ENCODE peak calls at places on chromosomes 13 and 19, in five cellular contexts. One of them, this sample, is unnamed.

GRCh38 chr13:41613984-41614581 is 156.7 kb downstream of the RGCC start:
- DNase-seq in lower leg skin: no peak
- DNase-seq in ovary: peak
- DNase-seq in stomach: no peak
- DNase-seq in sigmoid colon: peak
- DNase-seq in this sample: no peak

GRCh38 chr19:17749912-17750317 is 1.4 kb upstream of the FCHO1 start:
- DNase-seq in lower leg skin: no peak
- DNase-seq in ovary: no peak
- DNase-seq in stomach: no peak
- DNase-seq in sigmoid colon: no peak
- DNase-seq in this sample: no peak

GRCh38 chr19:56994251-56995017 is 125.4 kb upstream of the USP29 start:
- DNase-seq in lower leg skin: no peak
- DNase-seq in ovary: peak
- DNase-seq in stomach: no peak
- DNase-seq in sigmoid colon: no peak
- DNase-seq in this sample: no peak

GRCh38 chr13:51006067-51006800 is 96.6 kb downstream of the RNASEH2B start:
- DNase-seq in lower leg skin: no peak
- DNase-seq in ovary: no peak
- DNase-seq in stomach: no peak
- DNase-seq in sigmoid colon: no peak
- DNase-seq in this sample: no peak

GRCh38 chr19:42362891-42363440 is 27.1 kb downstream of the CNFN start:
- DNase-seq in lower leg skin: no peak
- DNase-seq in ovary: no peak
- DNase-seq in stomach: no peak
- DNase-seq in sigmoid colon: no peak
- DNase-seq in this sample: no peak

GRCh38 chr19:15437355-15438123 is 12.2 kb downstream of the WIZ start:
- DNase-seq in lower leg skin: no peak
- DNase-seq in ovary: peak
- DNase-seq in stomach: peak
- DNase-seq in sigmoid colon: no peak
- DNase-seq in this sample: no peak

GRCh38 chr13:24216176-24216575 is 55.7 kb downstream of the SPATA13 start:
- DNase-seq in lower leg skin: no peak
- DNase-seq in ovary: no peak
- DNase-seq in stomach: no peak
- DNase-seq in sigmoid colon: no peak
- DNase-seq in this sample: no peak

GRCh38 chr13:27194895-27195764 is 23.5 kb upstream of the USP12 start:
- DNase-seq in lower leg skin: peak
- DNase-seq in ovary: no peak
- DNase-seq in stomach: no peak
- DNase-seq in sigmoid colon: no peak
- DNase-seq in this sample: peak

GRCh38 chr13:49784886-49785570 is 7.5 kb downstream of the KPNA3 start:
- DNase-seq in lower leg skin: no peak
- DNase-seq in ovary: no peak
- DNase-seq in stomach: no peak
- DNase-seq in sigmoid colon: no peak
- DNase-seq in this sample: no peak

GRCh38 chr13:98571955-98572662 is 4.8 kb downstream of the STK24 start:
- DNase-seq in lower leg skin: no peak
- DNase-seq in ovary: no peak
- DNase-seq in stomach: no peak
- DNase-seq in sigmoid colon: no peak
- DNase-seq in this sample: no peak
- TF ChIP-seq POLR2A in lower leg skin: no peak
- TF ChIP-seq POLR2A in ovary: no peak
- TF ChIP-seq POLR2A in stomach: no peak
- TF ChIP-seq POLR2A in sigmoid colon: no peak
- TF ChIP-seq POLR2A in this sample: no peak

DNA sequence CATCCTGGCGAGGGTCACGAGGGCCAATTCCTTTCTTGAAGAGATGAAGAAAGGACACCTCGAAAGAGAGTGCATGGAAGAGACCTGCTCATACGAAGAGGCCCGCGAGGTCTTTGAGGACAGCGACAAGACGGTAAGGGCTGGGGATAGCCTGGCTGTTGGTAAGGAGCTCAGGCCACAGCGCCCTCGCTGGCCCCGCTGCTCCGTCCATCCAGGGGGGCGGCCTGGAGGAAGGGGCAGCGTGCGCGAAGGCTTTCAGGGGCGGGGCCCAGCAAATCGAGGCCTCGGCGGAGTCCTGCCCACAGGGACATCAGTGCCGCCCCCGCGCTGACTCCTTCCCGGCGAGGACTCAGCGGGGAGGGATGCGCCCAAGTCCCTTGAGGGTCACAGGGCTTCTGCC is 6.9 kb downstream of the F10 start:
- DNase-seq in lower leg skin: peak
- DNase-seq in ovary: no peak
- DNase-seq in stomach: no peak
- DNase-seq in sigmoid colon: no peak
- DNase-seq in this sample: no peak
- TF ChIP-seq POLR2A in lower leg skin: no peak
- TF ChIP-seq POLR2A in ovary: no peak
- TF ChIP-seq POLR2A in stomach: no peak
- TF ChIP-seq POLR2A in sigmoid colon: no peak
- TF ChIP-seq POLR2A in this sample: no peak

DNA sequence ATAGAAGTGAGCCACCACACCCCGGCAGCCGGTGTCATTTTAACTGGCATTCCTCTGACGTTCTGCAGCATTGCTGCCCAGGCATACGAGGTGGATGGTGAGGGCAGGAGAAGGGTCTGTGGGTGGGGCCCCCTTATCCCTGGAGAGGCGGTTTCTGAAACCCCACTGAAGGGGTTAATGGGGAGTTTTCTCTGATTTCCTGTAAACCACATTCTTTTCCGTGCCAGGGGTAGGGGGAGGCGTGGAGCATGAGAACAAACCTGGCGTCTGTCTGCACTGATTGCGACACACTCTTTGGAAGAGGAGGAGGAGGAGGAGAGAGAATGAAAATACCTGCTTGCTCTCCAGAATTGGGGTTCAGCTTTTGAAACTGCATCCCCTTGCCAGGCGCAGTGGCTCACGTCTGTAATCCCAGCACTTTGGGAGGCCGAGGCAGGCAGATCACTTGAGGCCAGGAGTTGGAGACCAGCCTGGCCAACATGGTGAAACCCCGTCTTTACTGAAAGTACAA is 2.7 kb upstream of the C3 start:
- DNase-seq in lower leg skin: no peak
- DNase-seq in ovary: peak
- DNase-seq in stomach: no peak
- DNase-seq in sigmoid colon: peak
- DNase-seq in this sample: no peak
- TF ChIP-seq POLR2A in lower leg skin: no peak
- TF ChIP-seq POLR2A in ovary: peak
- TF ChIP-seq POLR2A in stomach: no peak
- TF ChIP-seq POLR2A in sigmoid colon: no peak
- TF ChIP-seq POLR2A in this sample: no peak

GRCh38 chr19:6752257-6753177 is 13.0 kb downstream of the TRIP10 start:
- DNase-seq in lower leg skin: peak
- DNase-seq in ovary: peak
- DNase-seq in stomach: no peak
- DNase-seq in sigmoid colon: no peak
- DNase-seq in this sample: no peak
- TF ChIP-seq POLR2A in lower leg skin: no peak
- TF ChIP-seq POLR2A in ovary: no peak
- TF ChIP-seq POLR2A in stomach: no peak
- TF ChIP-seq POLR2A in sigmoid colon: no peak
- TF ChIP-seq POLR2A in this sample: no peak

DNA sequence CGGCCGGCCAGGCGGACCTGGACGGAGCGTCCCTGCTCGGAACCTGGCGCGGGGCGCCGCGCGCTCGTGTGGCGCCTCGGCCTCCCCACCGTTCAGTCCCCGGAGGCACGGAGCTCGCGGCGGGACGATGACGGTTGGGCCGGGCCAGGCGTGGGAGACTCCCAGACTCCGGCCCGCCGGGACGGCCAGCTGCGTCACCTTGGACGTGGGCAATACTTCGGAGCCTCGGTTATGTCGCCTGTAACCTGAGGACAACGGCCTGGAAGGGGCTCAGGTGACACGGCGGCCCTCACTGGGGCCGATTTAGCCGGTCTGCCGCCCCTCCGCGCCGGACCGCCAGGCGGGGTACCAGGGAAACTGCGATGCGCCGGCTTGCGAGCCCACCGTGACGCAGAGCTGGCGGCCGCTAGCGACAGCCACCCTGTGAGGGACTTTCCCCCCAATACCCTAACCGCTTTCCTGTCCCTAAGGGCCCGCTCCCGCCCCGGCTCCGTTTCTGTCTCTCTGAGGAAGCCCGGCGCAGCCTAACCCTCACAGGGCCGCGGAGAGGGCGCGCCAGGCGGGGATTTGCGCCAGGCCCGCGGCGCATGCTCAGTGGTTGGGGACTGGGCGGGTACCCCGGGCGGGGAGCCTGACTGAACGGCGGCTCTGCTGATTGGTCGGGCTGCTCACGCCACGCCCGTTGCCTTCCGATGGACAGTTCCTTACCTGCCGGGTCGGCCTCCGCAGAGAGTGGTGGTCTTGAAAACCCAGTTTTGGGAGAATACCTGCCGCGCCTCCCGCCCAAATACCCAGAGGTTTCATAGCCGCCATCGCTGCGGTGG is 109.5 kb upstream of the DOCK9 start:
- DNase-seq in lower leg skin: peak
- DNase-seq in ovary: peak
- DNase-seq in stomach: peak
- DNase-seq in sigmoid colon: peak
- DNase-seq in this sample: peak
- TF ChIP-seq POLR2A in lower leg skin: no peak
- TF ChIP-seq POLR2A in ovary: peak
- TF ChIP-seq POLR2A in stomach: no peak
- TF ChIP-seq POLR2A in sigmoid colon: peak
- TF ChIP-seq POLR2A in this sample: peak

GRCh38 chr19:51329411-51329810 is 12.5 kb downstream of the VSIG10L start:
- DNase-seq in lower leg skin: no peak
- DNase-seq in ovary: no peak
- DNase-seq in stomach: no peak
- DNase-seq in sigmoid colon: no peak
- DNase-seq in this sample: no peak

GRCh38 chr19:51325161-51325979 is 13.9 kb downstream of the IGLON5 start:
- DNase-seq in lower leg skin: no peak
- DNase-seq in ovary: no peak
- DNase-seq in stomach: no peak
- DNase-seq in sigmoid colon: no peak
- DNase-seq in this sample: no peak

GRCh38 chr19:51326216-51327065 is 15.0 kb downstream of the IGLON5 start:
- DNase-seq in lower leg skin: no peak
- DNase-seq in ovary: no peak
- DNase-seq in stomach: no peak
- DNase-seq in sigmoid colon: no peak
- DNase-seq in this sample: no peak

GRCh38 chr19:51330366-51330765 is 11.6 kb downstream of the VSIG10L start:
- DNase-seq in lower leg skin: no peak
- DNase-seq in ovary: no peak
- DNase-seq in stomach: no peak
- DNase-seq in sigmoid colon: no peak
- DNase-seq in this sample: no peak

DNA sequence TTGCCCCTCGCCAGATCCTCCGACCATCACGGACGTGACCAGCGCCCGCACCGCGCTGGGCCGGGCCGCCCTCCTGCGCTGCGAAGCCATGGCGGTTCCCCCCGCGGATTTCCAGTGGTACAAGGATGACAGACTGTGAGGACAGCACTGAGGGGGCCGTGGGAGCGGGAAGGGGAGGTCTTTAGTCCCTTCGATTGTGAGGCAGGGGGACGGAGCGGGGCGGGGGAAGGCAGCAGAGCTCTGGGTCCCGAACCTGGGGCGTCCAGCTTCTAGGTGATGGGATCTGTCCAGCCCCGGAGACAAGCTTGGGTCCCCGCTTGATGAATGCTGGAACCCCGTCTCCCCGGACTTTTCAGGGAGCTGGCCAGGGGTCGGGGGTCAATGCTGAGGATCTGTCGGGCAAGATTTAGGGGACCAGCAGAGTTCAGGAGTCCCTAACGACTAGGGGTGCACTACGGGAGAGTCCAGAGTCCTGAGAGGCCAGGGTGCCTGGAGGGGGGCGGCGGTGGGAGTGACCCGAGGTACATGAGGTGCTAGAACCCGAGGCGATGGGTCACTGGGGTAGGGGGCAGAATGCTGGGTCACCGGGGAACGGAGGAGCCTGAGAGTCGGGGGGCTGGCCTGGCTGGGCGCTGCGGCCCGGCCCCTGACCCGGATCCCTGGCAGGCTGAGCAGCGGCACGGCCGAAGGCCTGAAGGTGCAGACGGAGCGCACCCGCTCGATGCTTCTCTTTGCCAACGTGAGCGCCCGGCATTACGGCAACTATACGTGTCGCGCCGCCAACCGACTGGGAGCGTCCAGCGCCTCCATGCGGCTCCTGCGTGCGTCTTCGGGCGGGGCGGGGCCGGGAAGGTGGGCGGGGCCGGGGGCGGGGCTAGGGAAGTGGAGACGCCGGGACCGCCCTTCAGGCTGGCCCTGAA is 14.6 kb downstream of the VSIG10L start:
- DNase-seq in lower leg skin: no peak
- DNase-seq in ovary: no peak
- DNase-seq in stomach: peak
- DNase-seq in sigmoid colon: no peak
- DNase-seq in this sample: no peak
- TF ChIP-seq POLR2A in lower leg skin: no peak
- TF ChIP-seq POLR2A in ovary: no peak
- TF ChIP-seq POLR2A in stomach: no peak
- TF ChIP-seq POLR2A in sigmoid colon: no peak
- TF ChIP-seq POLR2A in this sample: no peak

GRCh38 chr19:4866595-4867424 is 657 bp downstream of the PLIN3 start:
- DNase-seq in lower leg skin: peak
- DNase-seq in ovary: peak
- DNase-seq in stomach: peak
- DNase-seq in sigmoid colon: peak
- DNase-seq in this sample: peak
- TF ChIP-seq POLR2A in lower leg skin: no peak
- TF ChIP-seq POLR2A in ovary: no peak
- TF ChIP-seq POLR2A in stomach: no peak
- TF ChIP-seq POLR2A in sigmoid colon: no peak
- TF ChIP-seq POLR2A in this sample: peak

DNA sequence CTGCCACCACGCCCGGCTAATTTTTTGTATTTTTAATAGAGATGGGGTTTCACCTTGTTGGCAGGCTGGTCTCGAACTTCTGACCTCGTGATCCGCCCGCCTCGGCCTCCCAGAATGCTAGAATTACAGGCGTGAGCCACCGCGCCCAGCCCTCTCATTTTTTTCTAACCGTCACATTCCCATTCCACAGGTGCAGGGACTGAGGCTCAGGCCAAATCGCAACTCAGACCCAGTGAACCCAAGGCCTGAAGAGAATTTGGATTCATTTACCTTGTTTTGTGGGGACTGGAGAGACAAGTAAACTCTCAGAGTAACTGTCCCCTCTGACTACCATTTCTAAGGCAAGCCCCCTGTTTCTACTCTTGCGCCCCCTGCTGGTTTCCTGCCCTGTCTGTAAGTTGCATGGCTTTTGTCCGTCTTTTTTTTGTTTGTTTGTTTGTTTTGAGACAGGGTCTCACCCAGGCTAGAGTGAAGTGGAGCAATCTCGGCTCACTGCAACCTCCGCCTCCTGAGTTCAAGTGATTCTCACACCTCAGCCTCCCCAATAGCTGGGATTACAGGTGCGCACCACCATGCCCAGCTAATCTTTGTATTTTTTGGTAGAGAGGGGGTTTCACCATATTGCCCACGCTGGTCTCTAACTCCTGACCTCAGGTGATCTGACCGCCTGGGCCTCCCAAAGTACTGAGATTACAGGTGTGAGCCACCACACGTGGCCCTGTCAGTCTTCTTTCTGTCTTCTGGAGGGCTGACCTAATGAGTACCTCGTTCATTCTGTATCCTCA is 2.3 kb upstream of the STRN4 start:
- DNase-seq in lower leg skin: no peak
- DNase-seq in ovary: peak
- DNase-seq in stomach: peak
- DNase-seq in sigmoid colon: no peak
- DNase-seq in this sample: no peak
- TF ChIP-seq POLR2A in lower leg skin: no peak
- TF ChIP-seq POLR2A in ovary: no peak
- TF ChIP-seq POLR2A in stomach: no peak
- TF ChIP-seq POLR2A in sigmoid colon: no peak
- TF ChIP-seq POLR2A in this sample: no peak

This sample was measured in H54.